ENCODE peak calls at places on chromosomes 11 and 22, in four cellular contexts. One of them, this sample, is unnamed.

GRCh38 chr11:112453601-112454577 is 193.2 kb upstream of the PLET1 start:
- DNase-seq in HepG2: peak; percentile 29
- DNase-seq in GM12878: no peak
- DNase-seq in H1: peak; percentile 85
- DNase-seq in this sample: peak; percentile 65

GRCh38 chr11:71339178-71339881 is 87.0 kb upstream of the SHANK2 start:
- DNase-seq in GM12878: no peak
- DNase-seq in H1: no peak
- DNase-seq in HepG2: no peak
- DNase-seq in this sample: no peak

GRCh38 chr22:24978308-24978707 is 25.8 kb downstream of the KIAA1671 start:
- DNase-seq in GM12878: no peak
- DNase-seq in H1: no peak
- DNase-seq in HepG2: no peak
- DNase-seq in this sample: no peak

GRCh38 chr11:89443366-89444303 is 47.5 kb downstream of the NOX4 start:
- DNase-seq in GM12878: no peak
- DNase-seq in H1: no peak
- DNase-seq in HepG2: no peak
- DNase-seq in this sample: no peak

GRCh38 chr11:75855191-75855590 is 40.2 kb downstream of the UVRAG start:
- DNase-seq in HepG2: no peak
- DNase-seq in H1: no peak
- DNase-seq in GM12878: no peak
- DNase-seq in this sample: no peak

GRCh38 chr11:113675003-113675471 is 31.1 kb downstream of the TMPRSS5 start:
- DNase-seq in H1: no peak
- DNase-seq in GM12878: peak; percentile 73
- DNase-seq in HepG2: no peak
- DNase-seq in this sample: no peak

GRCh38 chr11:47998733-47999359 is 18.5 kb downstream of the PTPRJ start:
- DNase-seq in GM12878: no peak
- DNase-seq in H1: no peak
- DNase-seq in HepG2: peak; percentile 84
- DNase-seq in this sample: no peak

GRCh38 chr22:43443072-43443471 is 31.3 kb downstream of the MPPED1 start:
- DNase-seq in GM12878: no peak
- DNase-seq in HepG2: no peak
- DNase-seq in H1: no peak
- DNase-seq in this sample: no peak

GRCh38 chr11:7964873-7965272 is 374 bp downstream of the NLRP10 start:
- DNase-seq in H1: no peak
- DNase-seq in HepG2: no peak
- DNase-seq in GM12878: no peak
- DNase-seq in this sample: no peak

GRCh38 chr11:28107331-28107725 is 628 bp downstream of the KIF18A start:
- DNase-seq in GM12878: peak; percentile 21
- DNase-seq in H1: no peak
- DNase-seq in HepG2: peak; percentile 12
- DNase-seq in this sample: peak; percentile 6

GRCh38 chr11:83818349-83818748 is 532.2 kb upstream of the CCDC90B start:
- DNase-seq in HepG2: no peak
- DNase-seq in H1: no peak
- DNase-seq in GM12878: no peak
- DNase-seq in this sample: no peak

GRCh38 chr11:70695086-70695960 is 297.0 kb downstream of the CTTN start:
- DNase-seq in GM12878: no peak
- DNase-seq in H1: no peak
- DNase-seq in HepG2: no peak
- DNase-seq in this sample: no peak

GRCh38 chr22:35072939-35073338 is 7.0 kb downstream of the ISX start:
- DNase-seq in GM12878: no peak
- DNase-seq in H1: no peak
- DNase-seq in HepG2: no peak
- DNase-seq in this sample: no peak

GRCh38 chr22:44363214-44363979 is 50.6 kb upstream of the SHISAL1 start:
- DNase-seq in H1: no peak
- DNase-seq in GM12878: no peak
- DNase-seq in HepG2: peak; percentile 14
- DNase-seq in this sample: no peak

GRCh38 chr22:19607198-19608113 is 83.2 kb upstream of the CLDN5 start:
- DNase-seq in HepG2: no peak
- DNase-seq in H1: peak; percentile 55
- DNase-seq in GM12878: no peak
- DNase-seq in this sample: no peak

GRCh38 chr11:2088746-2089535 is 50.2 kb downstream of the IGF2 start:
- DNase-seq in HepG2: peak; percentile 48
- DNase-seq in H1: peak; percentile 46
- DNase-seq in GM12878: no peak
- DNase-seq in this sample: peak; percentile 43

GRCh38 chr11:72828081-72828567 is 13.9 kb downstream of the ATG16L2 start:
- DNase-seq in H1: no peak
- DNase-seq in GM12878: no peak
- DNase-seq in HepG2: no peak
- DNase-seq in this sample: no peak

GRCh38 chr22:28952857-28953256 is 69.5 kb downstream of the ZNRF3 start:
- DNase-seq in H1: no peak
- DNase-seq in HepG2: no peak
- DNase-seq in GM12878: no peak
- DNase-seq in this sample: no peak

GRCh38 chr22:29641052-29641780 is 37.8 kb downstream of the NF2 start:
- DNase-seq in HepG2: no peak
- DNase-seq in GM12878: no peak
- DNase-seq in H1: no peak
- DNase-seq in this sample: peak; percentile 71

GRCh38 chr11:97622795-97623194 is 1233.0 kb downstream of the JRKL start:
- DNase-seq in H1: no peak
- DNase-seq in GM12878: no peak
- DNase-seq in HepG2: no peak
- DNase-seq in this sample: no peak

GRCh38 chr11:103031834-103032233 is 60.1 kb downstream of the DCUN1D5 start:
- DNase-seq in H1: no peak
- DNase-seq in GM12878: no peak
- DNase-seq in HepG2: no peak
- DNase-seq in this sample: no peak

GRCh38 chr11:75474878-75475766 is 42.1 kb upstream of the KLHL35 start:
- DNase-seq in H1: peak; percentile 86
- DNase-seq in HepG2: no peak
- DNase-seq in GM12878: no peak
- DNase-seq in this sample: no peak

GRCh38 chr11:72787262-72788104 is 6.4 kb downstream of the STARD10 start:
- DNase-seq in H1: peak; percentile 82
- DNase-seq in HepG2: peak; percentile 94
- DNase-seq in GM12878: no peak
- DNase-seq in this sample: peak; percentile 59

GRCh38 chr11:293852-294661 is 5.1 kb downstream of the PGGHG start:
- DNase-seq in HepG2: no peak
- DNase-seq in GM12878: no peak
- DNase-seq in H1: no peak
- DNase-seq in this sample: no peak

GRCh38 chr11:59206635-59207034 is 6.1 kb downstream of the MPEG1 start:
- DNase-seq in HepG2: peak; percentile 42
- DNase-seq in H1: peak; percentile 65
- DNase-seq in GM12878: no peak
- DNase-seq in this sample: peak; percentile 43

GRCh38 chr22:47406896-47407295 is 644.4 kb downstream of the TBC1D22A start:
- DNase-seq in H1: no peak
- DNase-seq in HepG2: no peak
- DNase-seq in GM12878: no peak
- DNase-seq in this sample: no peak

GRCh38 chr11:32434387-32435151 is 770 bp downstream of the WT1 start:
- DNase-seq in H1: peak; percentile 86
- DNase-seq in GM12878: no peak
- DNase-seq in HepG2: peak; percentile 5
- DNase-seq in this sample: peak; percentile 61

GRCh38 chr11:62909107-62909894 is 11.9 kb downstream of the CHRM1 start:
- DNase-seq in H1: peak; percentile 88
- DNase-seq in HepG2: peak; percentile 70
- DNase-seq in GM12878: no peak
- DNase-seq in this sample: peak; percentile 74

GRCh38 chr22:46678785-46679700 is 58.9 kb downstream of the GRAMD4 start:
- DNase-seq in H1: no peak
- DNase-seq in HepG2: no peak
- DNase-seq in GM12878: no peak
- DNase-seq in this sample: no peak

GRCh38 chr11:95282337-95282751 is 51.3 kb upstream of the SESN3 start:
- DNase-seq in H1: no peak
- DNase-seq in HepG2: peak; percentile 84
- DNase-seq in GM12878: no peak
- DNase-seq in this sample: no peak

GRCh38 chr11:102733232-102733875 is 8.6 kb upstream of the MMP8 start:
- DNase-seq in GM12878: no peak
- DNase-seq in HepG2: peak; percentile 60
- DNase-seq in H1: peak; percentile 88
- DNase-seq in this sample: peak; percentile 78

GRCh38 chr11:42232655-42233054 is 773.2 kb upstream of the LRRC4C start:
- DNase-seq in H1: no peak
- DNase-seq in GM12878: no peak
- DNase-seq in HepG2: no peak
- DNase-seq in this sample: no peak

GRCh38 chr11:79060534-79060933 is 380.3 kb downstream of the TENM4 start:
- DNase-seq in H1: no peak
- DNase-seq in GM12878: no peak
- DNase-seq in HepG2: no peak
- DNase-seq in this sample: no peak

DNA sequence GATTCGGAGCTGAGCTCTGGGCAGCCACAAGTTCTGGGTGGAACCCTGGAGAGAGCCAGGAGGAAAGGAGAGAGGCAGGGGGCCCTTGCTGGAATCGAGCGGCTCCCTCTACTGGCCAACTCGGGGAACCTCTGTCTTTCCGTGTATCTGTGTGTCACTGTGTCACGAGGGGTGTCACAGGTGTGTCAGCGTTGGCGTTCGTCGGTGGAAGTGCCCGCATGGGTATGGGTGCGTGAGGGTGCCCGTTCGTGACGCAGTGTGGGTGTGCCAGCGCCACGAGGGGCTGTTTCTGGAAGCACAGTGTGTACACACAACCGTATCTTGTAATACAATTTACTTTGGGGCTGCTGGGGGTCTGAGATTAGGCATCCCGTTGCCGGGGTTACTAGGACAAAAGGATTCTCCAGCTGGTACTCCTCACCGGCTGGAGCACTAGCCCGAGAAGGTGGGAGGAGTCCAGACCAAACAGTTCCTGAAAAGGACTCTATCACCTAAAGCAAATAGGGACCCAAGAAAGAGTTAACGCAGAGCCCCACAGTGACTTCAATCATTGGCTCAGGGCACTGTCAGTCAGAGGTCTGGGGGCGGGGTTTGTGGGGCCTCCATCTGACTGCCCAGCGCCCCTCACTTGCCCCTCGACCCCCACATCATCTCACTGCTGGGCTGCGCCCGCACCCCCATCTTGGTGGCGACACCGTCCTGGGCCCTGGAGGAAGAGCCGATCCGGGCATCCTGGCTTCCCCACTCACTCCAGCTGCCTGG is 2.6 kb upstream of the BCL9L start:
- DNase-seq in GM12878: peak; percentile 67
- DNase-seq in HepG2: peak; percentile 87
- DNase-seq in H1: peak; percentile 99
- DNase-seq in this sample: peak; percentile 93
- TF ChIP-seq SP1 in GM12878: peak; percentile 90
- TF ChIP-seq SP1 in HepG2: no peak
- TF ChIP-seq SP1 in H1: peak; percentile 95
- TF ChIP-seq SP1 in this sample: no peak

GRCh38 chr22:45628508-45628907 is 43.1 kb upstream of the ATXN10 start:
- DNase-seq in H1: no peak
- DNase-seq in GM12878: no peak
- DNase-seq in HepG2: no peak
- DNase-seq in this sample: no peak

GRCh38 chr22:45627489-45628233 is 44.0 kb upstream of the ATXN10 start:
- DNase-seq in GM12878: no peak
- DNase-seq in HepG2: peak; percentile 66
- DNase-seq in H1: no peak
- DNase-seq in this sample: no peak

GRCh38 chr22:45621836-45622600 is 49.6 kb upstream of the ATXN10 start:
- DNase-seq in HepG2: no peak
- DNase-seq in H1: no peak
- DNase-seq in GM12878: no peak
- DNase-seq in this sample: no peak

GRCh38 chr22:45629469-45630089 is 42.1 kb upstream of the ATXN10 start:
- DNase-seq in HepG2: peak; percentile 78
- DNase-seq in H1: no peak
- DNase-seq in GM12878: no peak
- DNase-seq in this sample: no peak

DNA sequence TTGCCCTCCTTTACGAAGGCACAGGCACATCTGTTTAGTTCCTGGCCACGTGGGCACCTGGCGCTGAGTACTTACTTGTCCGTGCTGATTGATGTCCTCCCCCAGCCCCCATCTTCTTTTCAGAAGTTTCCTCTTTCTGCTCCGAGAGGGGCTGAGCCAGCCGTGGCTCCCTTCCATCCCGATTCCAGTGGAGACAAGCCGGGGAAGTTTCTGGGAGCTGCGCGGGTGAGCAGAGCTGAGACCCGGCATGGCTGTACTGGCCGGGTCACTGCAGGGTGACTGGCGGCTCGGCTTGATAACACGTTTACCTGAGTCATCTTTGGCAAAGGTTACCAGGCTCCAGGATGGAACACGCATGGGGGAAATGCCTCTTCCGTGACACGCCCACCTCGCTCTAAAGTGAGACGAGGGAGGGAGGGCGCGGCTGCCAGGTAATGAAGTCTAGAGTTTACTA is 45.4 kb upstream of the ATXN10 start:
- DNase-seq in HepG2: peak; percentile 55
- DNase-seq in H1: no peak
- DNase-seq in GM12878: no peak
- DNase-seq in this sample: no peak
- TF ChIP-seq SUZ12 in HepG2: no peak
- TF ChIP-seq SUZ12 in H1: no peak
- TF ChIP-seq SUZ12 in GM12878: no peak
- TF ChIP-seq SUZ12 in this sample: no peak

DNA sequence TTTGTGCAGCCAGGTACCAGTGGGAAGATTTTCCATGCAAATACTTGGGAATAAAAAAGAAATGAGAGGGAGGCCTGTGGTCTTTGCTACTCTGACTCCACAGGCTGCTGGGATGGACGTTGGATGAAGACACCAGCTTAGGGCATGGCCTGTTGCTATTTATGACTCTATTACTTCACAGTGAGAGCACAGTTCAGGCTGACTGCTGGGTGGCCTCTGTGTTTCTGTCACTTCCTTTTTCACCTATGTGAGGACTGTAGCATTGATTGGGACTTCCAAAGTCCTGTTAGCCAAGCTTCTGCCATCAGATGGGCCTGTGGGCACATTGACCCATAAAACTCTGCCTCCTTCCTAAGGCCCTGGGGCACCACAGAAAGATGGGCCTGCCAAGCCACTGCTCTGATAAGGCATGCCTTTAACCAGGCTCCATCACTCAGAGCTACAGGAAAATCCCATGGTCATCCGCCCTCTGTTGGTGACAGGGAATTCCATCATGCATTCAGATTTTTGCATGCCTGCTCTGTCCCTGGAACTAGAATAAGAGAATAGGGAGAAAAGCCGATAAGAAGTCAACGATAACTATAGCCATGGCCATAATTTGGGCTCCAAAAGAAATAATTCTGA is 64.6 kb downstream of the KCNJ1 start:
- DNase-seq in GM12878: no peak
- DNase-seq in HepG2: no peak
- DNase-seq in H1: peak; percentile 67
- DNase-seq in this sample: peak; percentile 64
- TF ChIP-seq SP1 in GM12878: no peak
- TF ChIP-seq SP1 in HepG2: no peak
- TF ChIP-seq SP1 in H1: no peak
- TF ChIP-seq SP1 in this sample: no peak

GRCh38 chr11:117419136-117419914 is 91.7 kb downstream of the CEP164 start:
- DNase-seq in GM12878: no peak
- DNase-seq in HepG2: no peak
- DNase-seq in H1: no peak
- DNase-seq in this sample: no peak
- TF ChIP-seq SUZ12 in GM12878: no peak
- TF ChIP-seq SUZ12 in HepG2: no peak
- TF ChIP-seq SUZ12 in H1: no peak
- TF ChIP-seq SUZ12 in this sample: no peak

This sample was measured in HEK293T.